ENCODE peak calls at places on chromosome 9, in eight cellular contexts. V, S, G, W, H, P, X and K are unnamed samples.
A peak's percentile ranks its signal among the peaks of the same experiment; 100 is the strongest.

GRCh38 chr9:70484232-70485130 is 70.0 kb upstream of the KLF9 start:
- DNase-seq in V (peak; percentile 67), S (peak; percentile 53), G (peak; percentile 84), W (peak; percentile 68), H (peak; percentile 82), P (no peak), X (peak; percentile 85), K (peak; percentile 38)

GRCh38 chr9:121557581-121558422 is 58.2 kb upstream of the GGTA1 start:
- DNase-seq in V (peak; percentile 97), S (peak; percentile 87), G (peak; percentile 79), W (no peak), H (peak; percentile 83), P (peak; percentile 25), X (peak; percentile 84), K (peak; percentile 31)

GRCh38 chr9:9483175-9483574 is 1129.6 kb downstream of the PTPRD start:
- DNase-seq in V (no peak), S (no peak), G (no peak), W (no peak), H (no peak), P (no peak), X (no peak), K (no peak)

GRCh38 chr9:71793386-71794105 is 25.2 kb upstream of the CEMIP2 start:
- DNase-seq in V (peak; percentile 90), S (peak; percentile 76), G (peak; percentile 88), W (no peak), H (no peak), P (no peak), X (peak; percentile 26), K (no peak)

GRCh38 chr9:37229882-37230482 is 109.6 kb downstream of the ZCCHC7 start:
- DNase-seq in V (peak; percentile 44), S (peak; percentile 89), G (no peak), W (peak; percentile 56), H (no peak), P (no peak), X (peak; percentile 28), K (no peak)

GRCh38 chr9:99690573-99690972 is 131.1 kb upstream of the NR4A3 start:
- DNase-seq in V (no peak), S (no peak), G (no peak), W (no peak), H (no peak), P (no peak), X (no peak), K (no peak)

GRCh38 chr9:110183208-110184145 is 24.5 kb downstream of the C9orf152 start:
- DNase-seq in V (peak; percentile 58), S (peak; percentile 80), G (peak; percentile 89), W (peak; percentile 68), H (peak; percentile 59), P (peak; percentile 25), X (peak; percentile 77), K (peak; percentile 76)

GRCh38 chr9:4774209-4774608 is 18.5 kb upstream of the RCL1 start:
- DNase-seq in V (no peak), S (no peak), G (no peak), W (no peak), H (no peak), P (no peak), X (peak; percentile 71), K (no peak)

GRCh38 chr9:13295556-13295955 is 16.1 kb upstream of the MPDZ start:
- DNase-seq in V (peak; percentile 16), S (no peak), G (peak; percentile 10), W (no peak), H (peak; percentile 11), P (no peak), X (no peak), K (no peak)

GRCh38 chr9:92426501-92426900 is 2.2 kb upstream of the OMD start:
- DNase-seq in V (peak; percentile 9), S (no peak), G (no peak), W (no peak), H (no peak), P (no peak), X (no peak), K (no peak)

GRCh38 chr9:104748359-104749031 is 1.0 kb downstream of the NIPSNAP3A start:
- DNase-seq in V (peak; percentile 26), S (peak; percentile 19), G (peak; percentile 3), W (no peak), H (peak; percentile 26), P (no peak), X (peak; percentile 60), K (peak; percentile 17)

GRCh38 chr9:134365791-134366222 is 39.6 kb downstream of the RXRA start:
- DNase-seq in V (peak; percentile 29), S (no peak), G (peak; percentile 35), W (no peak), H (peak; percentile 36), P (no peak), X (peak; percentile 61), K (no peak)

GRCh38 chr9:36878986-36879982 is 154.8 kb downstream of the PAX5 start:
- DNase-seq in V (no peak), S (no peak), G (no peak), W (no peak), H (no peak), P (no peak), X (no peak), K (no peak)

GRCh38 chr9:95125652-95126051 is 191.9 kb downstream of the FANCC start:
- DNase-seq in V (no peak), S (no peak), G (no peak), W (no peak), H (no peak), P (no peak), X (no peak), K (no peak)

GRCh38 chr9:98132158-98132557 is 13.1 kb upstream of the TRIM14 start:
- DNase-seq in V (no peak), S (no peak), G (no peak), W (no peak), H (no peak), P (no peak), X (no peak), K (no peak)

GRCh38 chr9:124477211-124478013 is 27.2 kb downstream of the ADGRD2 start:
- DNase-seq in V (no peak), S (no peak), G (peak; percentile 64), W (no peak), H (peak; percentile 12), P (no peak), X (peak; percentile 34), K (no peak)

GRCh38 chr9:91427873-91428272 is 4.2 kb upstream of the NFIL3 start:
- DNase-seq in V (peak; percentile 83), S (peak; percentile 85), G (no peak), W (peak; percentile 84), H (peak; percentile 77), P (no peak), X (peak; percentile 85), K (no peak)

DNA sequence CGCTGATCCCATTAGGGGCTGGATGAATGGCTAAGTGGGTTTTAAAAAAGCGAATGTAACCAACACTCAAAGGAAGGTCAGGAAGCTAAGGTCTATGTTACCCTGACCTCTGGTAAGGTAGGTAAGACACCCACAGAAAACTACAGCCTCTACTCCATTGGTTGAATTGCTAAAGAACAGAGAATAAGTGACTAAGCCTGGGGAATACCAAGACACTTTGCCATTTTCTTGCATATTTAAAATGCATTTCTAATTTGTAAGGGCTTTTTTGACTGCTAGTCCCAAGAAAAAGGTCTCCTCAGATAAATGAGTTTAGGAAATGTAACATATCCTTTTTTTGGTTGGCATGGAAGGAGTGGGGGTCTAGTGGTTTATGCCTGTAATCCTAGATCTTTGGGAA is 368.7 kb downstream of the BNC2 start:
- DNase-seq in V (peak; percentile 71), S (no peak), G (no peak), W (no peak), H (peak; percentile 45), P (no peak), X (peak; percentile 31), K (no peak)
- H3K4me2 ChIP-seq in V (no peak overlapping the region), S (peak overlapping the region; percentile 52), G (no peak overlapping the region), W (no peak overlapping the region), H (no peak overlapping the region), P (no peak overlapping the region), X (peak overlapping the region; percentile 56), K (no peak overlapping the region)

GRCh38 chr9:87656485-87656884 is 69.4 kb upstream of the CTSL start:
- DNase-seq in V (peak; percentile 47), S (no peak), G (no peak), W (no peak), H (no peak), P (no peak), X (no peak), K (no peak)

GRCh38 chr9:87655731-87656130 is 70.2 kb upstream of the CTSL start:
- DNase-seq in V (no peak), S (no peak), G (no peak), W (no peak), H (no peak), P (no peak), X (no peak), K (no peak)

GRCh38 chr9:87659534-87660419 is 66.1 kb upstream of the CTSL start:
- DNase-seq in V (no peak), S (no peak), G (no peak), W (no peak), H (no peak), P (no peak), X (no peak), K (no peak)

GRCh38 chr9:87657893-87658292 is 68.0 kb upstream of the CTSL start:
- DNase-seq in V (no peak), S (no peak), G (no peak), W (no peak), H (no peak), P (no peak), X (no peak), K (no peak)

DNA sequence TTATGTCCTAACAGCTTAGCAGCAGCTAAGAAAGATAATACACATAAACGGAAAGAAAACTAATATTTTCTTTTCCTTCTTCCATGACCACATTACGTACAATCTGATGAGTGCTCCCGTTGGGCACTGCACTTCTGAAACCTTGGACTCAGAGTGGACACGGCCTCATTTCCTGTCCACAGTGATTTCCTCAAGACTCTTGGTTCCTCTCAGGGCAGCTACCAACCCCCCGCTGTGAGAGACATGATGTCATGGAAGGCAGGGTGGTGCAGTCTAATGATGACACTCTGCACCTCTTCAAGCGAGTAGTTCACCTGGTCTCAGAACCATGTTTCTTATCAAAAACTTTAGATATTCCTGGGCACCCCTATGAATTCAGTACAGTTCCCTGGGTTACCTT is 68.7 kb upstream of the CTSL start:
- DNase-seq in V (no peak), S (no peak), G (no peak), W (no peak), H (no peak), P (no peak), X (no peak), K (no peak)
- H3K36me3 ChIP-seq in V (no peaks in the 10 kb centered on the region), S (no peaks in the 10 kb centered on the region), G (peaks cover 30% of the 10 kb centered on the region), W (no peaks in the 10 kb centered on the region), H (no peaks in the 10 kb centered on the region), P (peaks cover 2% of the 10 kb centered on the region), X (no peaks in the 10 kb centered on the region), K (no peaks in the 10 kb centered on the region)

GRCh38 chr9:112072721-112073553 is 102.2 kb downstream of the SUSD1 start:
- DNase-seq in V (peak; percentile 96), S (peak; percentile 46), G (no peak), W (no peak), H (peak; percentile 54), P (no peak), X (peak; percentile 92), K (no peak)
- H3K4me2 ChIP-seq in V (peak overlapping the region; percentile 9), S (no peak overlapping the region), G (no peak overlapping the region), W (peak overlapping the region; percentile 3), H (no peak overlapping the region), P (peak overlapping the region; percentile 46), X (peak overlapping the region; percentile 51), K (no peak overlapping the region)

DNA sequence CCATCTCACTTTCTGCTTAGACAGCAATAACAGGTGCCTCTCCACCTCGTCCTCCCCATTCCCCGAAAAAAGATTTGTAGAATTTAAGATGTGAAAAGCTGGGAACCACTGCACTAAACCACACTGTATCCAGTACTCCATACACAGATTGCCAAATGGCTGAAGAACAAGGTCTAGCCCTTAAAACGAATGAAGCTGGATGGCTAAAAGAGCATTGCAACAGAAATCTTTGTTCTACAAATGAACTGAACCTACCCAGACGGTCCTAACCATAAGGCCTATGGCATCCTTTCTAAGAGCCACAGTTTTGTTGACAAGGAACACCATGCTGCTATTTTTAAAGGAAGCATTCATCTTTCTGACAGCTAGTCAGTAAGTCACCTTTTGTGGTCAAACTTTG is 152.3 kb downstream of the TTC39B start:
- DNase-seq in V (no peak), S (no peak), G (no peak), W (no peak), H (no peak), P (no peak), X (no peak), K (no peak)
- H3K36me3 ChIP-seq in V (no peaks in the 10 kb centered on the region), S (no peaks in the 10 kb centered on the region), G (no peaks in the 10 kb centered on the region), W (no peaks in the 10 kb centered on the region), H (no peaks in the 10 kb centered on the region), P (no peaks in the 10 kb centered on the region), X (no peaks in the 10 kb centered on the region), K (no peaks in the 10 kb centered on the region)